ENCODE peak calls at places on chromosome 15, in five cellular contexts. F, D, P, L and R are unnamed samples.

GRCh38 chr15:99128411-99128810 is 23.5 kb downstream of the SYNM start:
- DNase-seq in F (no peak), D (no peak), P (no peak), L (no peak), R (no peak)

GRCh38 chr15:91335702-91336101 is 235.6 kb downstream of the SV2B start:
- DNase-seq in F (no peak), D (no peak), P (no peak), L (no peak), R (no peak)

GRCh38 chr15:64970696-64971095 is 19.0 kb downstream of the SPG21 start:
- DNase-seq in F (no peak), D (no peak), P (no peak), L (no peak), R (no peak)

GRCh38 chr15:82919231-82919886 is 33.2 kb downstream of the HOMER2 start:
- DNase-seq in F (no peak), D (no peak), P (no peak), L (no peak), R (no peak)

GRCh38 chr15:67147410-67147949 is 82.1 kb downstream of the SMAD3 start:
- DNase-seq in F (no peak), D (no peak), P (no peak), L (no peak), R (peak)

GRCh38 chr15:46460426-46460825 is 825.6 kb downstream of the SQOR start:
- DNase-seq in F (no peak), D (no peak), P (no peak), L (no peak), R (no peak)

GRCh38 chr15:33068007-33068441 is 126.5 kb downstream of the FMN1 start:
- DNase-seq in F (no peak), D (peak), P (no peak), L (peak), R (peak)

GRCh38 chr15:52427804-52428203 is 100.9 kb downstream of the MYO5A start:
- DNase-seq in F (no peak), D (no peak), P (peak), L (no peak), R (peak)

GRCh38 chr15:26870346-26870745 is 3.5 kb downstream of the GABRA5 start:
- DNase-seq in F (no peak), D (no peak), P (no peak), L (no peak), R (no peak)

GRCh38 chr15:70488002-70488605 is 275.3 kb downstream of the UACA start:
- DNase-seq in F (peak), D (no peak), P (peak), L (peak), R (peak)

GRCh38 chr15:29859981-29860745 is 37.9 kb upstream of the TJP1 start:
- DNase-seq in F (no peak), D (no peak), P (no peak), L (no peak), R (peak)

GRCh38 chr15:78130012-78130353 is 1.3 kb downstream of the CIB2 start:
- DNase-seq in F (no peak), D (no peak), P (no peak), L (no peak), R (no peak)

GRCh38 chr15:48733615-48734014 is 77.3 kb downstream of the CEP152 start:
- DNase-seq in F (no peak), D (no peak), P (no peak), L (no peak), R (no peak)

GRCh38 chr15:50945725-50946124 is 37.2 kb downstream of the AP4E1 start:
- DNase-seq in F (no peak), D (no peak), P (no peak), L (no peak), R (peak)

GRCh38 chr15:88658070-88658965 is 19.5 kb downstream of the ISG20 start:
- DNase-seq in F (no peak), D (no peak), P (no peak), L (no peak), R (no peak)

GRCh38 chr15:45522931-45523331 is 376 bp upstream of the SLC30A4 start:
- DNase-seq in F (no peak), D (no peak), P (peak), L (no peak), R (no peak)

GRCh38 chr15:27797765-27798164 is 301.4 kb downstream of the OCA2 start:
- DNase-seq in F (no peak), D (no peak), P (no peak), L (no peak), R (no peak)

GRCh38 chr15:91928676-91929075 is 75.2 kb downstream of the SLCO3A1 start:
- DNase-seq in F (no peak), D (no peak), P (no peak), L (no peak), R (no peak)

GRCh38 chr15:85993116-85993515 is 86.6 kb upstream of the AGBL1 start:
- DNase-seq in F (no peak), D (no peak), P (no peak), L (no peak), R (peak)

GRCh38 chr15:65532738-65533051 is 2.4 kb downstream of the HACD3 start:
- DNase-seq in F (no peak), D (no peak), P (no peak), L (no peak), R (peak)

GRCh38 chr15:63481105-63481810 is 23.1 kb upstream of the USP3 start:
- DNase-seq in F (no peak), D (no peak), P (no peak), L (no peak), R (peak)

GRCh38 chr15:43105077-43105769 is 615 bp downstream of the UBR1 start:
- DNase-seq in F (no peak), D (no peak), P (no peak), L (no peak), R (no peak)

GRCh38 chr15:73357999-73358665 is 10.6 kb downstream of the HCN4 start:
- DNase-seq in F (no peak), D (no peak), P (no peak), L (no peak), R (no peak)

GRCh38 chr15:62413786-62414185 is 248.7 kb upstream of the C2CD4B start:
- DNase-seq in F (no peak), D (no peak), P (no peak), L (no peak), R (no peak)

GRCh38 chr15:74893627-74894026 is 3.8 kb downstream of the MPI start:
- DNase-seq in F (no peak), D (no peak), P (no peak), L (no peak), R (no peak)

GRCh38 chr15:57376695-57377477 is 581 bp downstream of the CGNL1 start:
- DNase-seq in F (no peak), D (peak), P (peak), L (no peak), R (peak)

GRCh38 chr15:38860682-38861081 is 296.1 kb upstream of the RASGRP1 start:
- DNase-seq in F (no peak), D (no peak), P (no peak), L (no peak), R (no peak)

GRCh38 chr15:63246691-63247464 is 30.5 kb upstream of the APH1B start:
- DNase-seq in F (no peak), D (no peak), P (no peak), L (peak), R (no peak)

GRCh38 chr15:76994971-76995945 is at the start of gene PSTPIP1:
- DNase-seq in F (peak), D (peak), P (peak), L (no peak), R (no peak)

GRCh38 chr15:76328962-76329361 is 7.6 kb upstream of the ISL2 start:
- DNase-seq in F (no peak), D (no peak), P (no peak), L (no peak), R (peak)

GRCh38 chr15:52787123-52787503 is 3.0 kb downstream of the ONECUT1 start:
- DNase-seq in F (no peak), D (no peak), P (no peak), L (no peak), R (peak)

GRCh38 chr15:72491768-72492167 is 17.6 kb downstream of the ARIH1 start:
- DNase-seq in F (no peak), D (no peak), P (no peak), L (peak), R (peak)

GRCh38 chr15:60989696-60990095 is 239.4 kb downstream of the RORA start:
- DNase-seq in F (no peak), D (no peak), P (no peak), L (no peak), R (no peak)

GRCh38 chr15:98035577-98036010 is 75.1 kb downstream of the ARRDC4 start:
- DNase-seq in F (no peak), D (no peak), P (no peak), L (no peak), R (no peak)